ENCODE peak calls at places on chromosomes 4 and X, in four cellular contexts. Y is mesenchymal stem cell, T is H9, D is K562. J is an unnamed sample.

GRCh38 chrX:152847281-152847680 is 16.4 kb downstream of the NSDHL start:
- DNase-seq in Y (no peak), T (no peak), D (no peak), J (no peak)

GRCh38 chr4:124783847-124784246 is 71.3 kb upstream of the ANKRD50 start:
- DNase-seq in Y (peak), T (no peak), D (no peak), J (no peak)

GRCh38 chr4:17544205-17544604 is 29.2 kb downstream of the CLRN2 start:
- DNase-seq in Y (peak), T (peak), D (no peak), J (peak)

GRCh38 chrX:138745215-138745614 is 33.7 kb upstream of the FGF13 start:
- DNase-seq in Y (peak), T (no peak), D (peak), J (peak)

GRCh38 chr4:139279723-139280620 is at the start of gene MGARP:
- DNase-seq in Y (peak), T (peak), D (no peak), J (peak)

GRCh38 chrX:126489141-126489540 is 63.5 kb downstream of the DCAF12L1 start:
- DNase-seq in Y (no peak), T (no peak), D (no peak), J (no peak)

GRCh38 chr4:185068837-185069236 is 50.5 kb downstream of the HELT start:
- DNase-seq in Y (no peak), T (peak), D (peak), J (peak)

GRCh38 chr4:169103966-169104412 is 93.9 kb upstream of the CBR4 start:
- DNase-seq in Y (no peak), T (peak), D (no peak), J (peak)

GRCh38 chr4:16431871-16432270 is 205.6 kb upstream of the TAPT1 start:
- DNase-seq in Y (no peak), T (no peak), D (no peak), J (no peak)

GRCh38 chr4:5024673-5025072 is 5.4 kb upstream of the CYTL1 start:
- DNase-seq in Y (no peak), T (no peak), D (no peak), J (no peak)

GRCh38 chrX:39758791-39759525 is 338.8 kb downstream of the BCOR start:
- DNase-seq in Y (no peak), T (no peak), D (no peak), J (no peak)

GRCh38 chrX:46927718-46928117 is 15.5 kb downstream of the JADE3 start:
- DNase-seq in Y (no peak), T (no peak), D (no peak), J (no peak)

GRCh38 chr4:179695175-179695574 is 2252.9 kb upstream of the AGA start:
- DNase-seq in Y (peak), T (no peak), D (no peak), J (no peak)

GRCh38 chr4:3465698-3466671 is 2.9 kb downstream of the DOK7 start:
- DNase-seq in Y (no peak), T (peak), D (no peak), J (peak)

GRCh38 chr4:121633642-121634041 is 63.1 kb downstream of the ANXA5 start:
- DNase-seq in Y (no peak), T (no peak), D (no peak), J (no peak)

GRCh38 chr4:96646146-96646545 is 806.3 kb downstream of the PDHA2 start:
- DNase-seq in Y (no peak), T (no peak), D (no peak), J (no peak)

GRCh38 chr4:87559090-87559837 is 30.1 kb upstream of the SPARCL1 start:
- DNase-seq in Y (no peak), T (peak), D (no peak), J (peak)

DNA sequence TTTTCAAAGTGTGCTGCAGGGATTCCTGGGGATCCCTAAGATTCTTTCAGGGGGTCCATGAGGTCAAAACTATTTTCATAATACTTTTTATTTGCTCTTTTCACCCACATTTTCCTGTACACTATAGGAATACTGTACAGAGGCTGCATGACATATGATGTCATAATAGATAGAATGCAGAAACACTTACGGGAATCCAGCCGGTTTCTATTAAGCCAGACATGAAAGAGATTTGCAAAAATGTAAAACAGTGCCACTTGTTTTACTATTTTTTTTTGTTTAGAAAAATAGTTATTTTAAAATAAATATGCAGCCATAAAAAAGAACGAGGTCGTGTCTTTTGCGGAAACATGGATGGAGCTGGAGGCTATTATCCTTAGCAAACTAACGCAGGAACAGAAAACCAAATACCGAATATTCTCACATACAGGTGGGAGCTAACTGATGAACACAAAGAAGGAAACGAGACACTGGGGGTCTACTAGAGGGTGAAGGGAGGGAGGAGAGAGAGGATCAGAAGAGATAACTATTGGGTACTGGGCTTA is 5.0 kb downstream of the ZFX start:
- DNase-seq in Y (no peak), T (no peak), D (no peak), J (no peak)
- H3K9ac ChIP-seq in Y (peak), T (no peak), D (no peak), J (no peak)

DNA sequence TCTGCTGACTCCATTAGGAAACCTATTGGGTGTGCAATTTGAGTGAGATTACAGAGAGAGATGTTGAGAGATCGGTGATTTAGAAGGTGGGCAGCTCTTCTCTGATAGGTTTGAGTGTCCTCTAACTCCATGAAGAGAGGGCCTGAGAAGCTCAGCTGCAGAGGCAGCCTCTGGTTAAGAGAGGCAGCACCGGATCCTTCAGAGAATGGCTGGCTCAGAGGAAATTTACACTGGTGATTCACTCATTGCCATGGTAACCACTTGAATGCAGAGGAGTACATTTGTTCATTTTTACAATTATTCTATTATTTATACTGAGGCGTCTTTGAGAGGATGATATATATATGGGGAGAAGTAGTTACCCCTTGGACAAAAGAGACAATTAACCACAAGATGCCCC is 171.7 kb downstream of the PDGFRA start:
- DNase-seq in Y (peak), T (no peak), D (no peak), J (no peak)
- H3K27ac ChIP-seq in Y (no peak), T (no peak), D (no peak), J (no peak)

DNA sequence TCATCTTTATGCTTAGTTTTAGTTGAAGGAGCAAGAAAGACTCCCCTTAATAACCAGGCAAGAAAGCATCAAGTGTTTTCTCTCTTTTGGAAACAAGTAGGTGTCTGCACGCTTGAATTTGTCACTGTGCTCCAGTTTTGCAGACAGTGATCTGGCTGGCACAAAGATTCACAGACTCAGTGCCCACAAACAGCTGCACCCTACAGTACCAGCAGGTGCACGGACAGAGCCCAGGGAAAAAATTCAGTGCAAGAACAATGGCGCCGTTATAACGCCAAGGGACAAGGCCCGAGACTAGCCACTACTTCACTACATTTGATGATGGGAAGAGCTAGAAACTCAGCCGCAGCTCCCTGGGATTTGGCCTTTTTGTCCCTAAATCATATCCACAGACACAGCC is 56.0 kb downstream of the ZNF827 start:
- DNase-seq in Y (no peak), T (no peak), D (no peak), J (no peak)
- H3K9ac ChIP-seq in Y (no peak), T (no peak), D (no peak), J (no peak)

GRCh38 chr4:15413623-15414019 is 14.2 kb upstream of the C1QTNF7 start:
- DNase-seq in Y (no peak), T (no peak), D (no peak), J (no peak)

GRCh38 chr4:15413010-15413622 is 14.7 kb upstream of the C1QTNF7 start:
- DNase-seq in Y (no peak), T (no peak), D (no peak), J (no peak)

GRCh38 chr4:15410750-15411149 is 17.1 kb upstream of the C1QTNF7 start:
- DNase-seq in Y (peak), T (no peak), D (no peak), J (no peak)

GRCh38 chr4:15416357-15417327 is 11.2 kb upstream of the C1QTNF7 start:
- DNase-seq in Y (no peak), T (no peak), D (no peak), J (no peak)

DNA sequence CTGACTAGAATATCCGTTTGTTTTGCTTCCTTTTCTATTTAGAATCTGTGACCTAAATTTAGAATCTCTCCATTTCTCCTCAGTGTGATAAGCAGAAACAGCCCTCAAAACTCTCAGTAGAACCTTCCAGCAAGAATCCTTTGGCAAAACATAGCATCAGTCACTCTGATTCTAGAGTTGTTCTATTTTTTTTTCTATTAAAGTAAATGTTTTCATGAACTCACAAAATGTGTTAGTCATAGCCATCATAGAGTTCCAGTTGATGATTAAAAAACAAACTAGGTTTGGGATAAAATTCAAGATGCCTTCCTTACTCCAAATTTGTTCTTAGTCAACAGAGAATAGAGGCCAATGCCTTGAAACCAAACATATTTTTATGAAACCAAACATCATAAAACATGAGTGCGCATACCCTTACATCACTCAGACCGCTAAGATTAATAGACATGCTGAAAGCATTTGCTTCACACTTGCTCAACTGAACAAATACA is 13.2 kb upstream of the C1QTNF7 start:
- DNase-seq in Y (no peak), T (no peak), D (no peak), J (no peak)
- H3K27ac ChIP-seq in Y (no peak), T (no peak), D (no peak), J (no peak)

DNA sequence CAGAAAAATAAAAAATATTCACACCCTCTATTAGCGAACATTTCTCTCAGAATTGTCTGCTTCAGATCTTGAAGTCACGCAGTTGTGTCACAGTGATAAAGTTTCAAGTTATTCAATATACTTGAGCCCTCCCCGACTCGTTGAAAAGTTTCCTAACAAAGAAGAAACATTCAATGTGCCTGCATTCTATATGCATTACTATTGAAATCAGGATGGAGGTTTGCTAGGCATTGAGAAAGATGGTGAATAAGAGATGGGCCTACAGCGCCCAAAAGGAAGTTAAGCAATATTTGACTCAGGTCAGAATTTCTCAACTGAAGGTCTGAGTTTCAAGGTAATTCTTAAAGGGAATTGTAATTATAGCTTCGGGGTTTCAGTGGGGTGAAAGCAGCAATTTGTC is 6.1 kb downstream of the TCEANC start:
- DNase-seq in Y (peak), T (no peak), D (no peak), J (no peak)
- H3K9ac ChIP-seq in Y (peak), T (no peak), D (no peak), J (no peak)

GRCh38 chrX:50812995-50813842 is 775 bp downstream of the SHROOM4 start:
- DNase-seq in Y (peak), T (peak), D (no peak), J (peak)
- H3K27ac ChIP-seq in Y (peak), T (no peak), D (no peak), J (no peak)

GRCh38 chr4:72568959-72569718 is at the start of gene ADAMTS3:
- DNase-seq in Y (peak), T (peak), D (peak), J (peak)
- H3K9ac ChIP-seq in Y (peak), T (peak), D (peak), J (peak)

GRCh38 chrX:120236676-120237460 is 13.7 kb upstream of the ZBTB33 start:
- DNase-seq in Y (no peak), T (no peak), D (no peak), J (no peak)

GRCh38 chrX:120238947-120239346 is 11.7 kb upstream of the ZBTB33 start:
- DNase-seq in Y (peak), T (no peak), D (no peak), J (no peak)

DNA sequence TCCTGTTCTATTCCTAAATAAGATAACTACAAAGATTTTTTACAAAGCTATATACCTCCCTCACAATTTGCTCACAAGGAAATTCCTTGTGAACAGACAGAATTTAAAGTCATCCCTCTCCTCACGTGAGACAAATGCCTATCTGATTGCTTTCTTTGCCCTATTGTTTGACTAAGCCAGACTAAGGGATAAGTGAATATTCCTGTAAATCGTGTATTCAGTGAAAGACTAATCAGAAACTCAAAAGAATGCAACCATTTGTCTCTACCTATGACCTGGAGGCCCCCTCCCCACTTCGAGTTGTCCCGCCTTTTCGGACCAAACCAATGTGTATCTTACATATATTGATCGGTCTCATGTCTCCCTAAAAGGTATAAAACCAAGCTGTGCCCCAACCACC is 15.3 kb upstream of the ZBTB33 start:
- DNase-seq in Y (no peak), T (no peak), D (no peak), J (peak)
- H3K27ac ChIP-seq in Y (no peak), T (no peak), D (no peak), J (no peak)

DNA sequence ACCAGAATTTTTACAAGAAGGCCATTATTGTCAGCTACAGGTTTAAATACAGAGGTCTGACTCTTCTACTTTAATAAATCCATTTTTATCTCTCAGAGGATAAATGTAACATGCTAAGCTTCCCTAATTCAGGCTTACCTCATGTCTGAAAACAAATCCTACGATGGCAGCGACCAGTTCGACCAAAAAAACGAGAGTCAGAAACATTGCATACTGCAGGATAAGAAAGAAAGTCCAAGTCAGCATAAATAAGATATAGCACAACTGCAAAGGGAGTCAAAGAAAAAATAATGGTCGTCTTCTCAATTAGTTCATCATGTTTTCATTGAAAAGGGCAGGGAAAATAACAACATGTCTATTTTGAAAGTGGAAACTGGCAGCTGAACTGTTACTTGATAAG is 1.6 kb downstream of the TSPAN6 start:
- DNase-seq in Y (no peak), T (no peak), D (no peak), J (no peak)
- H3K9ac ChIP-seq in Y (no peak), T (no peak), D (no peak), J (no peak)

J was measured in endodermal cell.